ENCODE peak calls at places on chromosome 16, in eight cellular contexts. Z, I, F, O, K, A, B and W are unnamed samples.

GRCh38 chr16:29321585-29321984 is 84.9 kb downstream of the NPIPB11 start:
- DNase-seq in I (no peak), Z (no peak), O (no peak), A (no peak), K (no peak), B (no peak), F (no peak), W (no peak)

GRCh38 chr16:55116165-55116894 is 185.7 kb downstream of the IRX5 start:
- DNase-seq in I (no peak), O (no peak), F (peak; percentile 2), K (no peak), A (no peak), Z (peak; percentile 95), B (no peak), W (no peak)

GRCh38 chr16:88790312-88791150 is 5.5 kb upstream of the PIEZO1 start:
- DNase-seq in I (no peak), B (no peak), F (no peak), A (peak; percentile 60), O (no peak), K (no peak), Z (peak; percentile 33), W (no peak)

GRCh38 chr16:48086422-48086821 is 69.4 kb downstream of the ABCC12 start:
- DNase-seq in B (no peak), A (no peak), O (no peak), F (no peak), K (no peak), I (no peak), Z (no peak), W (no peak)

GRCh38 chr16:11066231-11066870 is 122.0 kb downstream of the CLEC16A start:
- DNase-seq in Z (no peak), I (no peak), F (no peak), K (no peak), A (no peak), B (no peak), O (no peak), W (no peak)

GRCh38 chr16:79850348-79850747 is 249.8 kb upstream of the MAF start:
- DNase-seq in I (no peak), Z (no peak), F (peak; percentile 54), O (no peak), B (no peak), A (no peak), K (no peak), W (no peak)

GRCh38 chr16:84925092-84925772 is 86.1 kb downstream of the ZDHHC7 start:
- DNase-seq in O (peak; percentile 62), B (peak; percentile 60), F (peak; percentile 52), I (peak; percentile 41), A (peak; percentile 74), K (peak; percentile 48), Z (peak; percentile 15), W (no peak)

GRCh38 chr16:7437135-7437534 is 104.5 kb downstream of the RBFOX1 start:
- DNase-seq in K (no peak), Z (no peak), I (no peak), B (no peak), A (no peak), O (no peak), F (no peak), W (no peak)

GRCh38 chr16:11401161-11402050 is 56.1 kb downstream of the RMI2 start:
- DNase-seq in K (no peak), A (no peak), B (no peak), Z (no peak), O (no peak), F (no peak), I (no peak), W (no peak)

GRCh38 chr16:90031186-90031930 is 12.1 kb upstream of the DBNDD1 start:
- DNase-seq in Z (no peak), A (no peak), O (no peak), B (no peak), F (no peak), I (peak; percentile 41), K (no peak), W (no peak)

GRCh38 chr16:13621639-13622038 is 298.3 kb upstream of the ERCC4 start:
- DNase-seq in Z (no peak), A (no peak), O (no peak), K (no peak), F (no peak), B (no peak), I (no peak), W (no peak)

GRCh38 chr16:48292452-48292851 is 45.1 kb upstream of the ABCC11 start:
- DNase-seq in B (no peak), O (no peak), Z (no peak), A (no peak), K (no peak), F (no peak), I (no peak), W (no peak)

GRCh38 chr16:72999541-73000019 is 48.3 kb downstream of the ZFHX3 start:
- DNase-seq in A (no peak), K (no peak), O (no peak), F (no peak), Z (no peak), I (no peak), B (no peak), W (no peak)

GRCh38 chr16:67447508-67448076 is 16.7 kb downstream of the HSD11B2 start:
- DNase-seq in A (peak; percentile 55), O (peak; percentile 61), I (peak; percentile 72), B (peak; percentile 73), F (peak; percentile 30), Z (peak; percentile 49), K (no peak), W (peak; percentile 75)

GRCh38 chr16:70688266-70688742 is 2.5 kb upstream of the MTSS2 start:
- DNase-seq in I (peak; percentile 43), K (no peak), A (no peak), F (no peak), B (no peak), Z (peak; percentile 89), O (no peak), W (peak; percentile 74)